ENCODE peak calls at places on chromosomes 3 and 15, in nine cellular contexts. I, R, J, N, K, X, V, M and A are unnamed samples.

GRCh38 chr3:46993986-46994385 is 14.5 kb downstream of the NBEAL2 start:
- DNase-seq in I (no peak), R (no peak), J (no peak), N (no peak), K (no peak), X (no peak), V (no peak), M (no peak), A (no peak)

GRCh38 chr15:85752591-85752990 is 42.1 kb downstream of the KLHL25 start:
- DNase-seq in I (no peak), R (no peak), J (peak), N (peak), K (no peak), X (no peak), V (no peak), M (peak), A (no peak)

GRCh38 chr3:194879126-194879887 is 193.6 kb downstream of the FAM43A start:
- DNase-seq in I (no peak), R (peak), J (peak), N (no peak), K (no peak), X (no peak), V (peak), M (no peak), A (no peak)

GRCh38 chr3:187669675-187670504 is at the start of gene SST:
- DNase-seq in I (peak), R (peak), J (peak), N (peak), K (peak), X (no peak), V (no peak), M (peak), A (peak)

GRCh38 chr3:187236963-187237362 is 39.7 kb downstream of the RTP1 start:
- DNase-seq in I (no peak), R (no peak), J (no peak), N (no peak), K (no peak), X (no peak), V (no peak), M (no peak), A (no peak)

GRCh38 chr15:48419896-48420295 is 88.7 kb downstream of the DUT start:
- DNase-seq in I (no peak), R (no peak), J (no peak), N (no peak), K (no peak), X (no peak), V (no peak), M (no peak), A (no peak)

GRCh38 chr3:8660271-8660731 is 15.7 kb upstream of the SSUH2 start:
- DNase-seq in I (no peak), R (no peak), J (peak), N (no peak), K (peak), X (no peak), V (no peak), M (peak), A (no peak)

GRCh38 chr3:52126036-52126435 is 28.2 kb downstream of the POC1A start:
- DNase-seq in I (no peak), R (no peak), J (no peak), N (peak), K (no peak), X (no peak), V (no peak), M (peak), A (no peak)

GRCh38 chr3:16132190-16132589 is 42.3 kb upstream of the GALNT15 start:
- DNase-seq in I (no peak), R (no peak), J (peak), N (no peak), K (no peak), X (no peak), V (no peak), M (no peak), A (no peak)

GRCh38 chr3:46713898-46714552 is 3.6 kb downstream of the PRSS50 start:
- DNase-seq in I (no peak), R (no peak), J (peak), N (peak), K (no peak), X (no peak), V (peak), M (peak), A (no peak)

GRCh38 chr15:59424626-59425025 is 13.4 kb upstream of the FAM81A start:
- DNase-seq in I (no peak), R (no peak), J (no peak), N (no peak), K (no peak), X (no peak), V (no peak), M (no peak), A (no peak)

GRCh38 chr15:37094542-37095196 is 5.7 kb downstream of the MEIS2 start:
- DNase-seq in I (no peak), R (no peak), J (no peak), N (no peak), K (no peak), X (no peak), V (no peak), M (no peak), A (no peak)

GRCh38 chr15:45799508-45799907 is 164.7 kb downstream of the SQOR start:
- DNase-seq in I (no peak), R (no peak), J (no peak), N (no peak), K (no peak), X (no peak), V (no peak), M (no peak), A (no peak)

GRCh38 chr15:45801543-45801942 is 166.7 kb downstream of the SQOR start:
- DNase-seq in I (no peak), R (no peak), J (no peak), N (no peak), K (no peak), X (no peak), V (no peak), M (no peak), A (no peak)

GRCh38 chr15:45802140-45802539 is 167.3 kb downstream of the SQOR start:
- DNase-seq in I (no peak), R (peak), J (no peak), N (no peak), K (no peak), X (no peak), V (no peak), M (no peak), A (no peak)

DNA sequence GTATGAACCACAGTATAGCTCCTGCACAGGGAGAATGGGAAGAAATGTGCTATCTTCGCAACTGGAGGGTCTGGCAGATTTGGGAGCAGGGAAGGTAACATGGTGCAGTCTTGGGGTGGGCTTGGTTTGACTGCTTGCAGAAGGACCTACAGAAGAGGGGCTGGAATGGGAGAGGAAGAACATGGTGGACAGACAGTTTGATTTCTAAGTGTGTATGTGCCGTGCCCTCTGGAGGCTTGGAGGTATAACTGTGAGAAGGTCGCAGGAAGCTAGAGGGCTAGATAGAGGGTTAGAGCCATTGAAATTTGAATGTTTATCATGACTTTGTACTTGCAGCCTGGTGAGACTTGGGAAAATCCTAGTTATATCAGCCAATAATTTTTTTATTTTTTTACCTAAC is 169.2 kb downstream of the SQOR start:
- DNase-seq in I (no peak), R (no peak), J (no peak), N (no peak), K (no peak), X (no peak), V (no peak), M (no peak), A (no peak)
- TF ChIP-seq CTCF in I (no peak), R (no peak), J (no peak), N (no peak), K (no peak), X (no peak), V (no peak), M (no peak), A (no peak)

DNA sequence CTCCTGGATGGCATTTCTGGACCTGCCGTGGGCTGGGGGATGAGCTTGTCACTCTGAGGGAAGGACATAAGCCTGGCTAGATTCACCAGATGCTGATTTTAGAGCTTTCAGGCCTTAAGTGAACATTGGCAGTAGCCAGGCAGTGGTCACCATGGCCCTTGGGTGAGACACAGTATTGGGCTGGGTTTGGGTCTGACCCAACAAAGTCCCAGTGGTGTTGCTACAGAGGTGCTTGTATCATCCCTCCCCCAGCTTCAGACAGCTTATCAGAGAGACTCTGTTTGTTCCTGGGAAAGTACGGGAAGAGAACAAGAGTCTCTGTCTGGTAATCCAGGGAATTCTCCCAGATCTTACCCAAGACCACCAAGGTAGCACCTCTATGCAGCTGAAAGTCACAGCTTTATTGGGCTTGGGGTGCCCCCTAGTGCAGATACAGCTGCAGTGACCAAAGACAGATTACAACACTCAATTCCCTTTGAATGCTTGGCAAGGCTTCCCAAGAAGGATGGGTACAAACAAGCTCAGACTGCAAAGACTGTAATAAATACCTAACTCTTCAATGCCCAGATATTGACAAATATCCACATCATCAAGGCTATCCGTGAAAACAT is 9.8 kb upstream of the RUVBL1 start:
- DNase-seq in I (no peak), R (peak), J (peak), N (no peak), K (peak), X (no peak), V (no peak), M (peak), A (no peak)
- TF ChIP-seq CTCF in I (no peak), R (peak), J (peak), N (peak), K (peak), X (peak), V (peak), M (peak), A (peak)

GRCh38 chr3:31353166-31353565 is 179.6 kb upstream of the STT3B start:
- DNase-seq in I (no peak), R (no peak), J (no peak), N (no peak), K (no peak), X (no peak), V (no peak), M (no peak), A (no peak)

GRCh38 chr3:31354373-31354772 is 178.4 kb upstream of the STT3B start:
- DNase-seq in I (no peak), R (no peak), J (no peak), N (no peak), K (no peak), X (no peak), V (no peak), M (no peak), A (no peak)

GRCh38 chr3:31345581-31345980 is 187.1 kb upstream of the STT3B start:
- DNase-seq in I (no peak), R (no peak), J (no peak), N (no peak), K (no peak), X (no peak), V (no peak), M (no peak), A (no peak)

GRCh38 chr3:31346542-31346979 is 186.2 kb upstream of the STT3B start:
- DNase-seq in I (no peak), R (no peak), J (no peak), N (no peak), K (no peak), X (no peak), V (no peak), M (no peak), A (no peak)

DNA sequence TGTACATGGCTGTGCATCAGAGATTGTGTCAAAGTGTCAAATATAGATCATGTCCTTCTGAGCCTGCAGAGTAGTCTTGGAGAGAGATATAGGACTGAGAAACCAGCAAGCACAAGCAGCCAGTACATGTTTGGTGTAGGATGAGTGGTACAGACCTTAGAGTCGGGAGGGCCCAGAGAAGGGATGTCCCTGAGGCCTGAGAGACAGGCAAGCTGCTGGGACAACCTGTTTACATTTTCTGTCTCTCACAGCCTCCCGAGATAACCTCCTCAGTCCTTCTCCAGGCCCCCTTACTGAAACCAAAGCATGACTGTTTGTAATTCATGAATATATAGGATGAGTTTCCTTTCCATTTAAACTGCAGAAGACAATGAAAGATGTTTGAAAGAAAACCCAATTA is 182.4 kb upstream of the STT3B start:
- DNase-seq in I (no peak), R (no peak), J (no peak), N (no peak), K (no peak), X (no peak), V (no peak), M (no peak), A (no peak)
- TF ChIP-seq CTCF in I (no peak), R (no peak), J (no peak), N (no peak), K (no peak), X (no peak), V (no peak), M (no peak), A (no peak)

DNA sequence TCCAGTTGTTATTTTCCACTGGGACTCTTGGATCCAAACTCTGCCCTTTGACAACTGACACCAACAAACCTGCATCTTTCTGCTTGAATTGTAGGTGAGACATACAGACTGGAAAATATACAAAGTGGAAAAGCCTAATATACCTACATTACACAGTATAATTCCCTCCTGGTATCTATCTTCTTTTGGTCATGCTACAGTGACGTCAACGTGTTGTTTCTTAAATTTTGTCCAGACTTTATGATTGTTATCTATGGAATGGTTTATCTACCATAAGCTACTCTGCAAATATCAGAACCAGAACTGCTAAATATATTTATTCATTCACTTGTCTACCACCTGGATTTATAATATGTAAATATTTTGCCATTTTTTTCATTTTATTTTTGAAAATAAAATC is 264.3 kb upstream of the ZPLD1 start:
- DNase-seq in I (no peak), R (no peak), J (no peak), N (no peak), K (no peak), X (no peak), V (no peak), M (no peak), A (no peak)
- TF ChIP-seq CTCF in I (no peak), R (no peak), J (no peak), N (no peak), K (no peak), X (no peak), V (no peak), M (no peak), A (no peak)

GRCh38 chr3:150251187-150251592 is 156.9 kb upstream of the TSC22D2 start:
- DNase-seq in I (no peak), R (no peak), J (no peak), N (peak), K (no peak), X (no peak), V (no peak), M (no peak), A (no peak)
- TF ChIP-seq CTCF in I (no peak), R (no peak), J (peak), N (no peak), K (no peak), X (no peak), V (no peak), M (no peak), A (no peak)

DNA sequence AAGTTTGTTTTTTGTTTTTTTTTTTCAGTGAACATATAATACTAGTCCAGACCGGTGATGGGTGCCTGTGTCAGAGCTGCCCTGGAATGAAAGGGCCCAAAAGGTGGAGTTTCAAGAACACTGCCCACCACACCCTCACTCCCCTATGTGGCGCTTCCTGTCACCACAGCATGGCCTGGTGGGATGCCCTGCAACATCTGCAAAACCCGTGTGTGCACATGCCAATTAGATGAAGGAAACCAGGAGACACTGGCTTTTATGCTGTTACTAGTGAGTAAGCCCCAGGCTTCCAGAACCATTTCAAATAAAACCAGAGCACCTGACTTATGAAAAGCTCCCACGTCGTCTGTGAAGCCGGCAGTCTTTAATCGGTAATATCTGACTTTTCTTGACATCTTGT is 6.6 kb downstream of the CFAP92 start:
- DNase-seq in I (no peak), R (no peak), J (no peak), N (no peak), K (no peak), X (no peak), V (no peak), M (no peak), A (no peak)
- TF ChIP-seq CTCF in I (no peak), R (no peak), J (peak), N (no peak), K (no peak), X (no peak), V (no peak), M (no peak), A (no peak)

GRCh38 chr3:13932578-13933295 is 52.9 kb upstream of the WNT7A start:
- DNase-seq in I (no peak), R (no peak), J (no peak), N (no peak), K (no peak), X (no peak), V (no peak), M (no peak), A (no peak)

GRCh38 chr3:13931172-13931571 is 51.3 kb upstream of the WNT7A start:
- DNase-seq in I (no peak), R (no peak), J (no peak), N (no peak), K (no peak), X (no peak), V (no peak), M (no peak), A (no peak)

DNA sequence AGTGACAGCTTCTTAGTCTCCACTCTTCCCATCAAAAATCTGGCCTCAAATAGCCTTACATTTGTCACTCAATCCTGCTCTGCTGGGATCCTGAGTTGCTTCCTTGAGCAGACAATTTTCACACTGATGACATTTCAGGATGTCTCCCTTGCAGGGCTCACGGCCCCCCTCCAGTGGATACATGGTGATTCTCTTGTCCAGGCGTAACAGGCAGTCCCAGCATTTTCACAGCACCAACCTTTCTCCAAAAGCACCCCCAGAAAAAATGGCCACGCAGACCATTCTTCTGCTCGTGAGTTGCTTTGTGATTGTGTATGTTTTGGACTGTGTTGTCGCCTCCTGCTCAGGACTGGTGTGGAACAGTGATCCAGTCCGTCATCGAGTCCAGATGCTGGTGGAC is 47.4 kb upstream of the WNT7A start:
- DNase-seq in I (no peak), R (peak), J (peak), N (no peak), K (no peak), X (no peak), V (no peak), M (peak), A (no peak)
- TF ChIP-seq CTCF in I (no peak), R (peak), J (peak), N (peak), K (peak), X (peak), V (no peak), M (peak), A (peak)

DNA sequence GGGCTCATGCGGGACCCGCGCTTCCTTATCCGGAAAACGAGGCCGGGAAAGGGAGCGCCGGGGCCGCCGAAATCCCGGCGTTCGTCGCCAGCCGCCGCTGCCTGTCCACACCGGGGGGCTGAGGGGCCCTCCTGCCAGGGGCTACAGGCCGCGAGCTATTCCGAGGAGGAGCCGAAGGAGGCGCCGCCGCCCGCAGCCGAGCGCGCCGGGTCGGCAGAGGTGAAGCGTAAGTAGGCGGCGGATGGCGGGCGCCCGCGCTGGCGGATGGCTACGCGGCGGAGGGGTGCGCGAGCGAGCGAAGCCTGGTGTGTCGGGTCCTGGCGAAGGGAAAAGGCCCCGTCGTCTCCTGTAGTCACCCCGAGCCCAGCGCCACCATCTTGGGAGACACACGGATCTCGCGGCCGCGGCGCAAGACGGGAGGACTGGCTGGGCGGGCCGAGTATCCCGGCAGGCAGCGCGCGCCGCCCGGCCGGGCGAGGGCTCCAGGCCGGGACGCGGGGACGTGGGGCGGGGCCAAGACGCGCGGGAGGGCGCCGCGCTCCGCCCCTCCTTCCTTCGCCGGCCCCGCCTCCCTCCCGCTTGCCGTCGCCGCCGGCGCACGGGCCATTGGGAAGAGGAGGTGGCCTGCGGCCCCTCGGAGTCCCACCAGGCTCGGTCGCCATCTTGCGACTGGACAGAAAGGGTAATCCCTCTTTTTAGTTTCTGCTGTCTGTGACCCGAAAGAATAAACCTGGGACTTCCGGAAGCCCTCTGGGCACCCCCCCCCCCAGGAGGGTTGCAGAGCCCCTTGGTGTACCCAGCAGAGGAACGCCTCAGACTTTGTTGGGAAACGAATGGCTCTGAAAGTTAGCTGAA is at the start of gene UBE3A:
- DNase-seq in I (peak), R (peak), J (peak), N (peak), K (peak), X (peak), V (peak), M (peak), A (peak)
- TF ChIP-seq CTCF in I (no peak), R (no peak), J (no peak), N (no peak), K (peak), X (peak), V (peak), M (peak), A (no peak)

GRCh38 chr15:91589360-91589759 is 264.1 kb upstream of the SLCO3A1 start:
- DNase-seq in I (no peak), R (no peak), J (no peak), N (no peak), K (no peak), X (no peak), V (no peak), M (peak), A (no peak)
- TF ChIP-seq CTCF in I (no peak), R (no peak), J (peak), N (no peak), K (peak), X (no peak), V (no peak), M (no peak), A (no peak)